ENCODE peak calls at places on chromosomes 1 and 21, in six cellular contexts. M is left lung; U is pancreas; Y is effector memory CD4-positive, alpha-beta T cell; C is mesendoderm; G is Peyer's patch. R is an unnamed sample.

GRCh38 chr1:22916469-22916817 is 56.2 kb downstream of the LACTBL1 start:
- DNase-seq in M (no peak), U (no peak), Y (no peak), C (no peak), G (no peak), R (no peak)

GRCh38 chr1:81232505-81232904 is 568.2 kb upstream of the ADGRL2 start:
- DNase-seq in M (no peak), U (no peak), Y (no peak), C (no peak), G (no peak), R (no peak)

GRCh38 chr1:2585318-2586092 is 1.1 kb upstream of the PRXL2B start:
- DNase-seq in M (peak; percentile 81), U (peak; percentile 55), Y (peak; percentile 68), C (peak; percentile 62), G (peak; percentile 91), R (peak; percentile 83)

GRCh38 chr1:59139396-59139795 is 157.5 kb upstream of the FGGY start:
- DNase-seq in M (no peak), U (no peak), Y (no peak), C (peak; percentile 61), G (no peak), R (no peak)

GRCh38 chr1:221620437-221621384 is 121.2 kb downstream of the DUSP10 start:
- DNase-seq in M (no peak), U (no peak), Y (no peak), C (no peak), G (no peak), R (no peak)

GRCh38 chr1:10374442-10374860 is 24.4 kb upstream of the PGD start:
- DNase-seq in M (no peak), U (no peak), Y (no peak), C (no peak), G (no peak), R (no peak)

GRCh38 chr1:16628361-16629111 is 15.2 kb upstream of the NBPF1 start:
- DNase-seq in M (peak; percentile 48), U (peak; percentile 31), Y (no peak), C (no peak), G (peak; percentile 15), R (peak; percentile 83)

GRCh38 chr1:164719676-164720075 is 160.7 kb downstream of the PBX1 start:
- DNase-seq in M (no peak), U (no peak), Y (no peak), C (no peak), G (no peak), R (no peak)

GRCh38 chr1:157758018-157758417 is 18.9 kb downstream of the FCRL2 start:
- DNase-seq in M (no peak), U (no peak), Y (no peak), C (no peak), G (no peak), R (no peak)

GRCh38 chr1:43930168-43930948 is 3.2 kb upstream of the ARTN start:
- DNase-seq in M (no peak), U (no peak), Y (no peak), C (peak; percentile 72), G (no peak), R (peak; percentile 53)

GRCh38 chr1:43460988-43461693 is 7.4 kb upstream of the HYI start:
- DNase-seq in M (no peak), U (no peak), Y (no peak), C (no peak), G (no peak), R (no peak)

GRCh38 chr1:100443739-100444571 is 91.6 kb downstream of the CDC14A start:
- DNase-seq in M (no peak), U (no peak), Y (no peak), C (peak; percentile 38), G (no peak), R (no peak)

GRCh38 chr1:227574926-227575325 is 11.6 kb downstream of the ZNF678 start:
- DNase-seq in M (no peak), U (no peak), Y (no peak), C (no peak), G (no peak), R (no peak)

GRCh38 chr1:210397252-210397651 is 68.5 kb downstream of the HHAT start:
- DNase-seq in M (no peak), U (no peak), Y (no peak), C (no peak), G (no peak), R (no peak)

GRCh38 chr1:171494086-171494485 is 8.8 kb downstream of the PRRC2C start:
- DNase-seq in M (no peak), U (no peak), Y (no peak), C (no peak), G (no peak), R (no peak)
- H3K4me1 ChIP-seq in M (peaks cover 26% of the 10 kb centered on the region), U (peaks cover 9% of the 10 kb centered on the region), Y (peaks cover 40% of the 10 kb centered on the region), C (no peaks in the 10 kb centered on the region), G (peaks cover 21% of the 10 kb centered on the region), R (peaks cover 7% of the 10 kb centered on the region)

GRCh38 chr1:236301958-236302335 is 20.2 kb upstream of the ERO1B start:
- DNase-seq in M (no peak), U (peak; percentile 55), Y (no peak), C (no peak), G (no peak), R (no peak)
- H3K4me1 ChIP-seq in M (no peaks in the 10 kb centered on the region), U (peaks cover 26% of the 10 kb centered on the region), Y (no peaks in the 10 kb centered on the region), C (no peaks in the 10 kb centered on the region), G (no peaks in the 10 kb centered on the region), R (no peaks in the 10 kb centered on the region)

GRCh38 chr1:150259217-150259616 is 1.6 kb downstream of the CA14 start:
- DNase-seq in M (peak; percentile 37), U (no peak), Y (no peak), C (no peak), G (no peak), R (no peak)
- H3K4me1 ChIP-seq in M (no peaks in the 10 kb centered on the region), U (peaks cover 7% of the 10 kb centered on the region), Y (peaks cover 5% of the 10 kb centered on the region), C (peaks cover 9% of the 10 kb centered on the region), G (peaks cover 17% of the 10 kb centered on the region), R (peaks cover 3% of the 10 kb centered on the region)

DNA sequence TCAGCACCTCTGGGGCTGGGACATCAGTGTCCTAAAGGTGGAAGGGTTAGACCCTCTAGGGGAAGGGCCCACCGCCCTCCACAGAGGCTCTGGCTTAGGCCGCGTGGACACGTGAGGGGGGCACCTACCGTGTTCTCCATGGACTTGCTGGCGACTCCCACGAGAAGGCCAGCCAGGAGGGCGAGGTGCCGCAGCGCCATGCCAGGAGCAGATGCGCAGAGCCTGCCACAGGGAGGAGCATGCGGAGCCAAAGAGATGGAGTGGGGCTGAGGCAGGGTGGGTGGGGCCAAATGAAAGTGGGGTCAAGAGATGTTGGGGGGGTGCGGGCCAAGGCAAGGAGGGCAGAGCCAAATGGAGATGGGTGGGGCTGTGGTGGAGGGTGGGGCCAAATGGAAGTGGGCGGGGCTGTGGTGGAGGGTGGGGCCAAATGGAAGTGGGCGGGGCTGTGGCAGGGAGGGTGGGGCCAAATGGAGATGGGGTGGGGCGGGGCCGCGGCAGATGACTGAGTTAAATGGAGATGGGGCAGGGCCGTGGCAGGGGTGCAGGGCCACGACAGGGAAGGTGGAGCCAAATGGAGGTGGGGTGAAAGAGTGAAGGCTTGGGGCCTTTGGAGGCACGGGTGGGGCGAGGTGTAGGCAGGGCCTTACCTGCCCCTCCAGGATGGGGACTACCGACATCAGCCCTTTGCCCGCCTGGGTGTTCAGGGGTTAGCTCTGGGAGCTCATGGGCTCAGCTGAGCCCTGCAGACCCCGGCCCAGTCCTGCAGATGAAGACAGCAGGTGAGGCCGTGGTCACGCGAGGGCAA is 17.4 kb upstream of the RNF223 start:
- DNase-seq in M (peak; percentile 30), U (no peak), Y (no peak), C (no peak), G (no peak), R (no peak)
- H3K4me1 ChIP-seq in M (no peaks in the 10 kb centered on the region), U (no peaks in the 10 kb centered on the region), Y (no peaks in the 10 kb centered on the region), C (no peaks in the 10 kb centered on the region), G (no peaks in the 10 kb centered on the region), R (no peaks in the 10 kb centered on the region)

GRCh38 chr21:15742694-15743093 is 12.9 kb downstream of the USP25 start:
- DNase-seq in M (no peak), U (no peak), Y (no peak), C (no peak), G (no peak), R (no peak)
- H3K4me1 ChIP-seq in M (no peaks in the 10 kb centered on the region), U (peaks cover 9% of the 10 kb centered on the region), Y (peaks cover 15% of the 10 kb centered on the region), C (peaks cover 11% of the 10 kb centered on the region), G (peaks cover 35% of the 10 kb centered on the region), R (no peaks in the 10 kb centered on the region)

DNA sequence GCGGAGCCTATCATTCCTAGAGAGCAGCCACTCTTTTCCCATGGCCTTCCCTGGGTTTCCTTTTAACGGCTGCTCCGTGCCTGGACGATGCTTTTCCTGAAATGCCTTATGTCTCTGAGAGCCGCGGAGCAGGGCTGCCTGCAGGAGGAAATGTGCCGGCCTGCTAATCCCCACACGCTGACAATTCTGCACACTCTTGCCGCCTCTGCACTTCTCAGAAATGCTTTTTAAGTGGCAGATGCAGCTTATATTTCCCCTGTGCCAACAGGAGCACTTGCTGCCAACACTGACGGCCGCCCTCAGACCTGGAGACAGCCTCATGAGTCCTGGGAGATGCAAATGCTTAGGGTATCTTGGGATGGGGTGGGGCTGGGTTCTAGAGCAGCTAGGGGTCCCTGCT is 253.2 kb downstream of the GRIK3 start:
- DNase-seq in M (no peak), U (no peak), Y (no peak), C (no peak), G (no peak), R (no peak)
- H3K4me1 ChIP-seq in M (no peaks in the 10 kb centered on the region), U (no peaks in the 10 kb centered on the region), Y (no peaks in the 10 kb centered on the region), C (no peaks in the 10 kb centered on the region), G (no peaks in the 10 kb centered on the region), R (no peaks in the 10 kb centered on the region)

GRCh38 chr1:155017021-155017945 is 14.7 kb downstream of the ZBTB7B start:
- DNase-seq in M (peak; percentile 90), U (peak; percentile 91), Y (peak; percentile 84), C (peak; percentile 99), G (peak; percentile 90), R (peak; percentile 97)
- H3K4me1 ChIP-seq in M (peaks cover 24% of the 10 kb centered on the region), U (no peaks in the 10 kb centered on the region), Y (peaks cover 60% of the 10 kb centered on the region), C (peaks cover 11% of the 10 kb centered on the region), G (peaks cover 57% of the 10 kb centered on the region), R (no peaks in the 10 kb centered on the region)

GRCh38 chr21:34100337-34100736 is 27.0 kb downstream of the MRPS6 start:
- DNase-seq in M (no peak), U (no peak), Y (no peak), C (no peak), G (no peak), R (no peak)
- H3K4me1 ChIP-seq in M (peaks cover 4% of the 10 kb centered on the region), U (no peaks in the 10 kb centered on the region), Y (peaks cover 5% of the 10 kb centered on the region), C (no peaks in the 10 kb centered on the region), G (no peaks in the 10 kb centered on the region), R (peaks cover 12% of the 10 kb centered on the region)

GRCh38 chr1:205294175-205294913 is 27.2 kb downstream of the NUAK2 start:
- DNase-seq in M (peak; percentile 49), U (no peak), Y (no peak), C (peak; percentile 97), G (no peak), R (no peak)
- H3K4me1 ChIP-seq in M (peaks cover 14% of the 10 kb centered on the region), U (no peaks in the 10 kb centered on the region), Y (peaks cover 6% of the 10 kb centered on the region), C (peaks cover 26% of the 10 kb centered on the region), G (peaks cover 27% of the 10 kb centered on the region), R (no peaks in the 10 kb centered on the region)